ENCODE peak calls at places on chromosomes 16 and 17, in four cellular contexts. O is heart left ventricle, L is DND-41, Z is SK-N-SH. P is an unnamed sample. For H3K4me1, the result is how much of the 10 kb centered on the place peaks cover.

GRCh38 chr16:84960942-84961341 is 50.4 kb downstream of the ZDHHC7 start:
- DNase-seq in O (no peak), L (no peak), Z (no peak), P (no peak)

GRCh38 chr17:78120971-78121800 is 7.4 kb downstream of the TMC6 start:
- DNase-seq in O (no peak), L (peak), Z (no peak), P (peak)

GRCh38 chr17:31310877-31311276 is 3.0 kb downstream of the EVI2B start:
- DNase-seq in O (no peak), L (peak), Z (no peak), P (no peak)

GRCh38 chr17:76444518-76445311 is 8.2 kb downstream of the UBE2O start:
- DNase-seq in O (no peak), L (no peak), Z (no peak), P (no peak)

GRCh38 chr17:73940511-73940910 is 263.0 kb upstream of the RPL38 start:
- DNase-seq in O (no peak), L (no peak), Z (no peak), P (no peak)

GRCh38 chr17:2058521-2059124 is 3.7 kb downstream of the HIC1 start:
- DNase-seq in O (peak), L (no peak), Z (no peak), P (peak)

GRCh38 chr17:65154770-65155589 is 17.8 kb downstream of the RGS9 start:
- DNase-seq in O (no peak), L (no peak), Z (no peak), P (no peak)

GRCh38 chr17:72422505-72423285 is 301.9 kb downstream of the SOX9 start:
- DNase-seq in O (peak), L (no peak), Z (peak), P (no peak)

GRCh38 chr17:14840616-14841231 is 424.4 kb downstream of the PMP22 start:
- DNase-seq in O (no peak), L (no peak), Z (no peak), P (no peak)

GRCh38 chr16:47565454-47565853 is 104.3 kb downstream of the PHKB start:
- DNase-seq in O (peak), L (no peak), Z (no peak), P (no peak)

GRCh38 chr17:42548070-42548837 is 4.5 kb upstream of the HSD17B1 start:
- DNase-seq in O (peak), L (no peak), Z (peak), P (peak)

GRCh38 chr17:2878751-2879254 is 82.6 kb downstream of the RAP1GAP2 start:
- DNase-seq in O (no peak), L (no peak), Z (no peak), P (no peak)

GRCh38 chr16:27500801-27501200 is 48.9 kb downstream of the GTF3C1 start:
- DNase-seq in O (no peak), L (no peak), Z (no peak), P (no peak)

GRCh38 chr16:68003031-68003430 is 3.7 kb upstream of the DPEP2 start:
- DNase-seq in O (no peak), L (no peak), Z (no peak), P (no peak)

GRCh38 chr16:87725596-87726235 is 40.1 kb downstream of the KLHDC4 start:
- DNase-seq in O (no peak), L (no peak), Z (no peak), P (no peak)

GRCh38 chr16:85615852-85616607 is 2.9 kb downstream of the GSE1 start:
- DNase-seq in O (peak), L (peak), Z (peak), P (peak)

GRCh38 chr16:10402975-10403374 is 17.1 kb downstream of the ATF7IP2 start:
- DNase-seq in O (no peak), L (no peak), Z (no peak), P (no peak)

GRCh38 chr17:68053237-68054030 is 17.9 kb downstream of the KPNA2 start:
- DNase-seq in O (peak), L (no peak), Z (no peak), P (no peak)

GRCh38 chr17:21425736-21426135 is 49.6 kb downstream of the KCNJ12 start:
- DNase-seq in O (no peak), L (no peak), Z (no peak), P (no peak)

GRCh38 chr17:56597495-56597990 is 4.0 kb downstream of the NOG start:
- DNase-seq in O (no peak), L (no peak), Z (peak), P (peak)

GRCh38 chr17:69874220-69874670 is 200.8 kb upstream of the KCNJ16 start:
- DNase-seq in O (no peak), L (no peak), Z (no peak), P (no peak)

GRCh38 chr17:79769596-79770520 is 8.1 kb upstream of the CBX2 start:
- DNase-seq in O (no peak), L (no peak), Z (no peak), P (no peak)

GRCh38 chr16:57098188-57098841 is 5.9 kb downstream of the CPNE2 start:
- DNase-seq in O (no peak), L (no peak), Z (no peak), P (no peak)

GRCh38 chr17:27834571-27834970 is 34.2 kb upstream of the NOS2 start:
- DNase-seq in O (no peak), L (no peak), Z (no peak), P (no peak)

GRCh38 chr17:77501751-77502625 is 361.2 kb downstream of the SEC14L1 start:
- DNase-seq in O (peak), L (no peak), Z (peak), P (no peak)

GRCh38 chr17:57549996-57550395 is 195.1 kb downstream of the CCDC182 start:
- DNase-seq in O (no peak), L (peak), Z (no peak), P (no peak)

GRCh38 chr16:57797526-57798266 is 4.6 kb downstream of the KIFC3 start:
- DNase-seq in O (no peak), L (no peak), Z (no peak), P (no peak)

GRCh38 chr17:43220511-43221125 is 7.8 kb downstream of the CCDC200 start:
- DNase-seq in O (no peak), L (no peak), Z (no peak), P (no peak)

GRCh38 chr16:88705746-88706287 is 391 bp downstream of the RNF166 start:
- DNase-seq in O (no peak), L (no peak), Z (no peak), P (no peak)

GRCh38 chr16:70481929-70482536 is 27.6 kb downstream of the FCSK start:
- DNase-seq in O (no peak), L (no peak), Z (no peak), P (no peak)

GRCh38 chr17:82240506-82241182 is 11.8 kb downstream of the SLC16A3 start:
- DNase-seq in O (no peak), L (no peak), Z (no peak), P (no peak)

GRCh38 chr16:53152321-53152720 is 97.5 kb downstream of the CHD9 start:
- DNase-seq in O (no peak), L (no peak), Z (no peak), P (no peak)

GRCh38 chr17:60160829-60161501 is 11.2 kb downstream of the CA4 start:
- DNase-seq in O (no peak), L (no peak), Z (peak), P (no peak)

GRCh38 chr17:41333836-41334235 is 16.8 kb downstream of the KRT33A start:
- DNase-seq in O (no peak), L (no peak), Z (no peak), P (no peak)

GRCh38 chr17:78618264-78619066 is 41.3 kb upstream of the DNAH17 start:
- DNase-seq in O (peak), L (no peak), Z (no peak), P (no peak)

GRCh38 chr17:9878791-9879525 is 26.1 kb downstream of the RCVRN start:
- DNase-seq in O (no peak), L (no peak), Z (no peak), P (no peak)
- H3K4me1 ChIP-seq in O (under half), L (under half), Z (under half), P (under half)

GRCh38 chr16:1534021-1535020 is 855 bp downstream of the TMEM204 start:
- DNase-seq in O (no peak), L (no peak), Z (no peak), P (no peak)
- H3K4me1 ChIP-seq in O (half or more), L (under half), Z (under half), P (under half)

GRCh38 chr16:30555848-30556473 is 2.2 kb downstream of the ZNF764 start:
- DNase-seq in O (no peak), L (no peak), Z (no peak), P (no peak)

GRCh38 chr16:30558789-30559377 is 709 bp upstream of the ZNF764 start:
- DNase-seq in O (no peak), L (no peak), Z (no peak), P (no peak)

GRCh38 chr16:30559690-30560089 is 1.5 kb upstream of the ZNF764 start:
- DNase-seq in O (no peak), L (no peak), Z (no peak), P (no peak)

GRCh38 chr16:30557397-30557949 is 701 bp downstream of the ZNF764 start:
- DNase-seq in O (no peak), L (peak), Z (peak), P (no peak)

DNA sequence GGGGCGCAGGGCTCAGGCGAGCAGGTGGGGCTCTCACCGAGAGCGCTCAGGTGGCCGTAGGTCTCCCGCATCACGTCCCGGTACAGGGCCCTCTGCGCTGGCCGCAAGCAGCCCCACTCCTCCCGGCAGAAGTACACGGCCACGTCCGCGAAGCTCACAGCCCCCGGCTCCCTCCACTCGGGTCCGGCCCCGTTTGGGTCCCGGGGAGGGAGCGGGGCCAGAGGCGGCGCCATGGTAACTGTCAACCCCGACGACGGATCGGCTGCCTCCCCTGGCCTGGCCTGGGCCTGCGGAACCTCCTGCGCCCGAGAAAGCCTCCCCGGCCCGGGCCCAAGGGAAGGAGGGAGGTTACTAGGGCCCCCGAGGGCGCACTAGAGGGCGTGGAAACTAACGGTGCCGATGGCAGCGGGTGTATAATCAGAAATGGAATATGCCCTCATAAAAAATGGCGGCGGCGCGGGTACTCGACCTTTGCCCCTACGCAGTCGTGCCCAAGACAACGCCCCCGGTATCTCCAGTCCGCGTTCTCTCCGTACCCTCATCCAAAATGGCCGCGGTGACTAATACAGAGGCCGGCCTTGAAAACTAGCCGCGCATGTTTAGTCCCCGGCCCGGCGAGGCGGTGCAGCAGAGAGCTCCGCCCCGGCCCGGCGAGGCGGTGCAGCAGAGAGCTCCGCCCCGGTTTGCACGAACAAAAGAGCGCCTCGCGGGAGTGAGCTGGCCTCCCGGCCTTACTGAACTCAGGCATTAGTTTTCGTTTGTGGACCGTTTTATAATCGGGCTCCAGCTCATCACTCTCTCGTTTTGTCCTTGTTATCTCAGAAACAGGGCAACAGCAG is at the start of gene ZNF764:
- DNase-seq in O (peak), L (peak), Z (peak), P (peak)
- H3K4me1 ChIP-seq in O (under half), L (under half), Z (under half), P (under half)

GRCh38 chr17:45790296-45790922 is 6.3 kb downstream of the CRHR1 start:
- DNase-seq in O (no peak), L (no peak), Z (no peak), P (no peak)
- H3K4me1 ChIP-seq in O (under half), L (under half), Z (under half), P (under half)

GRCh38 chr17:48055531-48056245 is 7.5 kb downstream of the NFE2L1 start:
- DNase-seq in O (no peak), L (peak), Z (no peak), P (no peak)
- H3K4me1 ChIP-seq in O (half or more), L (under half), Z (under half), P (under half)

GRCh38 chr17:48406936-48407567 is 23.0 kb downstream of the SKAP1 start:
- DNase-seq in O (no peak), L (no peak), Z (no peak), P (no peak)

GRCh38 chr17:48416971-48417370 is 13.0 kb downstream of the SKAP1 start:
- DNase-seq in O (no peak), L (no peak), Z (no peak), P (no peak)

GRCh38 chr17:48413613-48414405 is 16.2 kb downstream of the SKAP1 start:
- DNase-seq in O (no peak), L (no peak), Z (no peak), P (peak)

GRCh38 chr17:48409607-48410006 is 20.4 kb downstream of the SKAP1 start:
- DNase-seq in O (no peak), L (no peak), Z (no peak), P (no peak)

GRCh38 chr17:48412841-48413240 is 17.2 kb downstream of the SKAP1 start:
- DNase-seq in O (no peak), L (no peak), Z (no peak), P (no peak)
- H3K4me1 ChIP-seq in O (under half), L (under half), Z (under half), P (half or more)